ENCODE peak calls at places on chromosome 1, in four cellular contexts. One of them, this sample, is unnamed.

GRCh38 chr1:160206421-160207117 is 1.4 kb downstream of the PEA15 start:
- DNase-seq in GM04503: peak; percentile 86
- DNase-seq in cardiac fibroblast: peak; percentile 88
- DNase-seq in SW480: peak; percentile 25
- DNase-seq in this sample: peak; percentile 82

GRCh38 chr1:36323636-36324321 is at the start of gene EVA1B:
- DNase-seq in GM04503: no peak
- DNase-seq in cardiac fibroblast: peak; percentile 91
- DNase-seq in SW480: peak; percentile 29
- DNase-seq in this sample: peak; percentile 71

GRCh38 chr1:223031690-223032601 is 111.1 kb downstream of the TLR5 start:
- DNase-seq in GM04503: peak; percentile 40
- DNase-seq in cardiac fibroblast: peak; percentile 78
- DNase-seq in SW480: no peak
- DNase-seq in this sample: peak; percentile 94

GRCh38 chr1:3337798-3338724 is 116.4 kb upstream of the ARHGEF16 start:
- DNase-seq in GM04503: no peak
- DNase-seq in cardiac fibroblast: no peak
- DNase-seq in SW480: no peak
- DNase-seq in this sample: no peak

GRCh38 chr1:187096689-187097088 is 267.9 kb downstream of the PLA2G4A start:
- DNase-seq in GM04503: no peak
- DNase-seq in cardiac fibroblast: no peak
- DNase-seq in SW480: no peak
- DNase-seq in this sample: peak; percentile 46

GRCh38 chr1:86069757-86070145 is 86.8 kb downstream of the COL24A1 start:
- DNase-seq in GM04503: no peak
- DNase-seq in cardiac fibroblast: peak; percentile 76
- DNase-seq in SW480: no peak
- DNase-seq in this sample: peak; percentile 41

GRCh38 chr1:243495032-243495431 is 239.2 kb downstream of the SDCCAG8 start:
- DNase-seq in GM04503: no peak
- DNase-seq in cardiac fibroblast: no peak
- DNase-seq in SW480: no peak
- DNase-seq in this sample: no peak

GRCh38 chr1:83113686-83114085 is 885.2 kb downstream of the TTLL7 start:
- DNase-seq in GM04503: no peak
- DNase-seq in cardiac fibroblast: no peak
- DNase-seq in SW480: no peak
- DNase-seq in this sample: peak; percentile 3

GRCh38 chr1:177164380-177165068 is at the start of gene ASTN1:
- DNase-seq in GM04503: no peak
- DNase-seq in cardiac fibroblast: no peak
- DNase-seq in SW480: no peak
- DNase-seq in this sample: no peak

GRCh38 chr1:221045842-221046831 is 166.9 kb downstream of the HLX start:
- DNase-seq in GM04503: peak; percentile 23
- DNase-seq in cardiac fibroblast: peak; percentile 32
- DNase-seq in SW480: no peak
- DNase-seq in this sample: peak; percentile 36

This sample was measured in fibroblast of mammary gland.